ENCODE peak calls at places on chromosomes 1 and 21, in ten cellular contexts. Q is psoas muscle; V is effector memory CD4-positive, alpha-beta T cell; Z is astrocyte; N is CD8-positive, alpha-beta memory T cell; O is tibial artery; L is fibroblast of lung; R is hepatocyte; U is adrenal gland; G is Peyer's patch. P is an unnamed sample.

GRCh38 chr1:159800177-159800935 is 1.8 kb upstream of the FCRL6 start:
- DNase-seq in Q (no peak), V (no peak), Z (no peak), N (peak; percentile 59), O (no peak), L (no peak), R (no peak), U (no peak), G (peak; percentile 57), P (peak; percentile 19)

GRCh38 chr21:43361127-43361492 is 65.8 kb downstream of the SIK1 start:
- DNase-seq in Q (peak; percentile 79), V (no peak), Z (no peak), N (no peak), O (no peak), L (no peak), R (peak; percentile 46), U (no peak), G (peak; percentile 69), P (no peak)

GRCh38 chr1:225477296-225477911 is 49.6 kb upstream of the LBR start:
- DNase-seq in Q (no peak), V (no peak), Z (no peak), N (no peak), O (peak; percentile 54), L (no peak), R (no peak), U (no peak), G (no peak), P (no peak)

GRCh38 chr1:57796609-57797008 is 372.7 kb upstream of the DAB1 start:
- DNase-seq in Q (no peak), V (no peak), Z (peak; percentile 30), N (no peak), O (no peak), L (peak; percentile 42), R (peak; percentile 42), U (no peak), G (no peak), P (no peak)

GRCh38 chr1:32349211-32349708 is 13.0 kb downstream of the FAM229A start:
- DNase-seq in Q (peak; percentile 65), V (no peak), Z (peak; percentile 49), N (no peak), O (no peak), L (peak; percentile 64), R (no peak), U (peak; percentile 67), G (no peak), P (no peak)

GRCh38 chr1:11838349-11839272 is 9.0 kb downstream of the NPPA start:
- DNase-seq in Q (peak; percentile 90), V (peak; percentile 41), Z (no peak), N (peak; percentile 56), O (peak; percentile 78), L (peak; percentile 20), R (peak; percentile 79), U (peak; percentile 71), G (peak; percentile 82), P (peak; percentile 64)

GRCh38 chr1:32962248-32962896 is 2.2 kb downstream of the RNF19B start:
- DNase-seq in Q (no peak), V (no peak), Z (no peak), N (peak; percentile 48), O (no peak), L (no peak), R (no peak), U (no peak), G (no peak), P (no peak)

GRCh38 chr1:234125283-234125682 is 220.8 kb downstream of the SLC35F3 start:
- DNase-seq in Q (no peak), V (no peak), Z (peak; percentile 39), N (no peak), O (no peak), L (peak; percentile 51), R (peak; percentile 77), U (no peak), G (no peak), P (peak; percentile 53)

GRCh38 chr1:194366705-194367104 is 1180.3 kb upstream of the B3GALT2 start:
- DNase-seq in Q (no peak), V (no peak), Z (peak; percentile 77), N (no peak), O (no peak), L (peak; percentile 79), R (no peak), U (no peak), G (no peak), P (peak; percentile 74)

GRCh38 chr1:228151526-228151925 is 1.8 kb downstream of the GJC2 start:
- DNase-seq in Q (peak; percentile 44), V (no peak), Z (no peak), N (no peak), O (peak; percentile 61), L (no peak), R (no peak), U (no peak), G (no peak), P (no peak)

GRCh38 chr1:19088717-19089442 is 121.2 kb downstream of the UBR4 start:
- DNase-seq in Q (no peak), V (no peak), Z (no peak), N (no peak), O (peak; percentile 24), L (no peak), R (no peak), U (no peak), G (no peak), P (no peak)

GRCh38 chr1:175169305-175170018 is 23.1 kb downstream of the KIAA0040 start:
- DNase-seq in Q (no peak), V (no peak), Z (no peak), N (no peak), O (no peak), L (peak; percentile 2), R (no peak), U (no peak), G (no peak), P (peak; percentile 88)

GRCh38 chr1:177343445-177343844 is 172.7 kb downstream of the BRINP2 start:
- DNase-seq in Q (no peak), V (no peak), Z (no peak), N (no peak), O (no peak), L (no peak), R (no peak), U (no peak), G (no peak), P (no peak)

GRCh38 chr1:245365621-245366020 is 210.8 kb downstream of the KIF26B start:
- DNase-seq in Q (no peak), V (no peak), Z (no peak), N (no peak), O (no peak), L (no peak), R (no peak), U (peak; percentile 17), G (no peak), P (no peak)

GRCh38 chr1:47651311-47652089 is 213.7 kb downstream of the FOXD2 start:
- DNase-seq in Q (no peak), V (no peak), Z (no peak), N (no peak), O (peak; percentile 48), L (no peak), R (peak; percentile 41), U (no peak), G (peak; percentile 85), P (no peak)

GRCh38 chr1:118154220-118154619 is 30.8 kb downstream of the SPAG17 start:
- DNase-seq in Q (no peak), V (no peak), Z (no peak), N (no peak), O (no peak), L (no peak), R (peak; percentile 34), U (no peak), G (no peak), P (peak; percentile 42)

GRCh38 chr21:16002872-16003466 is 273.2 kb downstream of the USP25 start:
- DNase-seq in Q (no peak), V (no peak), Z (no peak), N (no peak), O (no peak), L (peak; percentile 36), R (no peak), U (no peak), G (no peak), P (peak; percentile 58)

GRCh38 chr1:235617808-235618207 is 31.8 kb downstream of the GNG4 start:
- DNase-seq in Q (no peak), V (no peak), Z (peak; percentile 62), N (no peak), O (no peak), L (peak; percentile 74), R (no peak), U (no peak), G (no peak), P (peak; percentile 26)

GRCh38 chr1:232280910-232281309 is 349.0 kb downstream of the SIPA1L2 start:
- DNase-seq in Q (no peak), V (no peak), Z (no peak), N (no peak), O (no peak), L (no peak), R (no peak), U (no peak), G (no peak), P (no peak)

GRCh38 chr1:9631613-9632012 is 19.9 kb upstream of the PIK3CD start:
- DNase-seq in Q (no peak), V (no peak), Z (no peak), N (no peak), O (no peak), L (no peak), R (no peak), U (no peak), G (no peak), P (no peak)
- H3K27me3 ChIP-seq in Q (peaks cover 2% of the 10 kb centered on the region), V (no peaks in the 10 kb centered on the region), Z (no peaks in the 10 kb centered on the region), N (no peaks in the 10 kb centered on the region), O (no peaks in the 10 kb centered on the region), L (peaks cover 3% of the 10 kb centered on the region), R (no peaks in the 10 kb centered on the region), U (no peaks in the 10 kb centered on the region), G (no peaks in the 10 kb centered on the region), P (no peaks in the 10 kb centered on the region)

GRCh38 chr1:78483903-78484302 is 6.9 kb upstream of the PTGFR start:
- DNase-seq in Q (peak; percentile 53), V (no peak), Z (peak; percentile 4), N (no peak), O (no peak), L (peak; percentile 19), R (no peak), U (no peak), G (no peak), P (peak; percentile 60)
- H3K27me3 ChIP-seq in Q (no peaks in the 10 kb centered on the region), V (no peaks in the 10 kb centered on the region), Z (no peaks in the 10 kb centered on the region), N (no peaks in the 10 kb centered on the region), O (no peaks in the 10 kb centered on the region), L (no peaks in the 10 kb centered on the region), R (no peaks in the 10 kb centered on the region), U (no peaks in the 10 kb centered on the region), G (no peaks in the 10 kb centered on the region), P (no peaks in the 10 kb centered on the region)

DNA sequence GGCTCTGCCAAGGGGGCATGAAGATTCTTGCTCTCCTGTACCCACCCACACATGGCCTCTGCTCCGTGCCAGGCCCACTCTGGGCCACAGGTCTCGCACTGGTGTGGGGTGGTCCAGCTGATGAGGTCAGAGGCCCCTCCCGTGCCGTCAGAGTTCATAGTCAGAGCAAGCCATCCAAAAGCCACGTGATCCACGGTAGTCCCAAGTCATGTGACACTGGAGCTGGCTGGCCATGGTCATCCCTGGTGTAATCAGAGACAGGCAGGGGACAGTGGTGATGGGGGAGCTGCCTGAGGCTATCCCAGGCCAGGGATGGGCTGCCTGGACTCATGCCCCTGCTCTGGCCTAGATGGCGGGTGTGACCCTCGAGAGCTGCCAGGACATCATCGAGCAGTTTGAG is 10.5 kb downstream of the PLCH2 start:
- DNase-seq in Q (no peak), V (no peak), Z (no peak), N (no peak), O (no peak), L (no peak), R (no peak), U (no peak), G (no peak), P (no peak)
- H3K27me3 ChIP-seq in Q (no peaks in the 10 kb centered on the region), V (no peaks in the 10 kb centered on the region), Z (no peaks in the 10 kb centered on the region), N (no peaks in the 10 kb centered on the region), O (no peaks in the 10 kb centered on the region), L (no peaks in the 10 kb centered on the region), R (no peaks in the 10 kb centered on the region), U (no peaks in the 10 kb centered on the region), G (no peaks in the 10 kb centered on the region), P (no peaks in the 10 kb centered on the region)

GRCh38 chr1:93569479-93569878 is 112.2 kb downstream of the BCAR3 start:
- DNase-seq in Q (no peak), V (no peak), Z (no peak), N (no peak), O (no peak), L (no peak), R (no peak), U (no peak), G (no peak), P (no peak)
- H3K27me3 ChIP-seq in Q (no peaks in the 10 kb centered on the region), V (no peaks in the 10 kb centered on the region), Z (no peaks in the 10 kb centered on the region), N (no peaks in the 10 kb centered on the region), O (no peaks in the 10 kb centered on the region), L (no peaks in the 10 kb centered on the region), R (no peaks in the 10 kb centered on the region), U (no peaks in the 10 kb centered on the region), G (no peaks in the 10 kb centered on the region), P (no peaks in the 10 kb centered on the region)

P was measured in PC-3.